ENCODE peak calls at places on chromosome 1, in ten cellular contexts. One of them, this sample, is unnamed.

GRCh38 chr1:40049745-40050144 is 9.2 kb downstream of the CAP1 start:
- DNase-seq in astrocyte: peak
- DNase-seq in fibroblast of lung: peak
- DNase-seq in GM13976: peak
- DNase-seq in neural progenitor cell: no peak
- DNase-seq in foreskin fibroblast: no peak
- DNase-seq in GM06990: no peak
- DNase-seq in WTC11: no peak
- DNase-seq in AG04450: no peak
- DNase-seq in omental fat pad: no peak
- DNase-seq in this sample: peak

GRCh38 chr1:31483012-31483946 is 70.3 kb downstream of the SERINC2 start:
- DNase-seq in astrocyte: peak
- DNase-seq in fibroblast of lung: peak
- DNase-seq in GM13976: peak
- DNase-seq in neural progenitor cell: no peak
- DNase-seq in foreskin fibroblast: peak
- DNase-seq in GM06990: no peak
- DNase-seq in WTC11: no peak
- DNase-seq in AG04450: peak
- DNase-seq in omental fat pad: peak
- DNase-seq in this sample: peak

GRCh38 chr1:228367798-228368791 is 38.5 kb downstream of the TRIM11 start:
- DNase-seq in astrocyte: no peak
- DNase-seq in fibroblast of lung: no peak
- DNase-seq in GM13976: no peak
- DNase-seq in neural progenitor cell: peak
- DNase-seq in foreskin fibroblast: no peak
- DNase-seq in GM06990: no peak
- DNase-seq in WTC11: peak
- DNase-seq in AG04450: no peak
- DNase-seq in omental fat pad: no peak
- DNase-seq in this sample: no peak

GRCh38 chr1:93814059-93814794 is 64.8 kb downstream of the DNTTIP2 start:
- DNase-seq in astrocyte: peak
- DNase-seq in fibroblast of lung: peak
- DNase-seq in GM13976: peak
- DNase-seq in neural progenitor cell: peak
- DNase-seq in foreskin fibroblast: peak
- DNase-seq in GM06990: no peak
- DNase-seq in WTC11: peak
- DNase-seq in AG04450: peak
- DNase-seq in omental fat pad: peak
- DNase-seq in this sample: peak

GRCh38 chr1:236451796-236452373 is 57.8 kb downstream of the EDARADD start:
- DNase-seq in astrocyte: no peak
- DNase-seq in fibroblast of lung: no peak
- DNase-seq in GM13976: peak
- DNase-seq in neural progenitor cell: peak
- DNase-seq in foreskin fibroblast: no peak
- DNase-seq in GM06990: no peak
- DNase-seq in WTC11: peak
- DNase-seq in AG04450: no peak
- DNase-seq in omental fat pad: no peak
- DNase-seq in this sample: peak

GRCh38 chr1:119101563-119101962 is 38.9 kb downstream of the WARS2 start:
- DNase-seq in astrocyte: peak
- DNase-seq in fibroblast of lung: peak
- DNase-seq in GM13976: no peak
- DNase-seq in neural progenitor cell: no peak
- DNase-seq in foreskin fibroblast: peak
- DNase-seq in GM06990: no peak
- DNase-seq in WTC11: no peak
- DNase-seq in AG04450: no peak
- DNase-seq in omental fat pad: no peak
- DNase-seq in this sample: no peak

GRCh38 chr1:27400035-27400962 is 7.9 kb downstream of the GPR3 start:
- DNase-seq in astrocyte: no peak
- DNase-seq in fibroblast of lung: no peak
- DNase-seq in GM13976: no peak
- DNase-seq in neural progenitor cell: peak
- DNase-seq in foreskin fibroblast: no peak
- DNase-seq in GM06990: no peak
- DNase-seq in WTC11: no peak
- DNase-seq in AG04450: no peak
- DNase-seq in omental fat pad: no peak
- DNase-seq in this sample: no peak

GRCh38 chr1:173506437-173506836 is 29.3 kb downstream of the PRDX6 start:
- DNase-seq in astrocyte: no peak
- DNase-seq in fibroblast of lung: no peak
- DNase-seq in GM13976: no peak
- DNase-seq in neural progenitor cell: no peak
- DNase-seq in foreskin fibroblast: no peak
- DNase-seq in GM06990: no peak
- DNase-seq in WTC11: peak
- DNase-seq in AG04450: no peak
- DNase-seq in omental fat pad: no peak
- DNase-seq in this sample: no peak

GRCh38 chr1:232524056-232524455 is 105.9 kb downstream of the SIPA1L2 start:
- DNase-seq in astrocyte: peak
- DNase-seq in fibroblast of lung: peak
- DNase-seq in GM13976: no peak
- DNase-seq in neural progenitor cell: no peak
- DNase-seq in foreskin fibroblast: no peak
- DNase-seq in GM06990: no peak
- DNase-seq in WTC11: no peak
- DNase-seq in AG04450: no peak
- DNase-seq in omental fat pad: no peak
- DNase-seq in this sample: no peak

GRCh38 chr1:1397839-1398523 is 1.2 kb downstream of the CCNL2 start:
- DNase-seq in astrocyte: peak
- DNase-seq in fibroblast of lung: peak
- DNase-seq in GM13976: no peak
- DNase-seq in neural progenitor cell: no peak
- DNase-seq in foreskin fibroblast: no peak
- DNase-seq in GM06990: no peak
- DNase-seq in WTC11: no peak
- DNase-seq in AG04450: no peak
- DNase-seq in omental fat pad: no peak
- DNase-seq in this sample: no peak

GRCh38 chr1:2324553-2325366 is 66.6 kb downstream of the MORN1 start:
- DNase-seq in astrocyte: no peak
- DNase-seq in fibroblast of lung: no peak
- DNase-seq in GM13976: no peak
- DNase-seq in neural progenitor cell: no peak
- DNase-seq in foreskin fibroblast: no peak
- DNase-seq in GM06990: no peak
- DNase-seq in WTC11: no peak
- DNase-seq in AG04450: no peak
- DNase-seq in omental fat pad: no peak
- DNase-seq in this sample: no peak

GRCh38 chr1:219385786-219386427 is 212.2 kb downstream of the LYPLAL1 start:
- DNase-seq in astrocyte: peak
- DNase-seq in fibroblast of lung: peak
- DNase-seq in GM13976: peak
- DNase-seq in neural progenitor cell: peak
- DNase-seq in foreskin fibroblast: peak
- DNase-seq in GM06990: peak
- DNase-seq in WTC11: peak
- DNase-seq in AG04450: no peak
- DNase-seq in omental fat pad: no peak
- DNase-seq in this sample: peak

GRCh38 chr1:43367026-43367903 is 546 bp downstream of the ELOVL1 start:
- DNase-seq in astrocyte: peak
- DNase-seq in fibroblast of lung: peak
- DNase-seq in GM13976: peak
- DNase-seq in neural progenitor cell: peak
- DNase-seq in foreskin fibroblast: peak
- DNase-seq in GM06990: peak
- DNase-seq in WTC11: peak
- DNase-seq in AG04450: no peak
- DNase-seq in omental fat pad: no peak
- DNase-seq in this sample: peak
- TF ChIP-seq CTCF in astrocyte: no peak
- TF ChIP-seq CTCF in fibroblast of lung: no peak
- TF ChIP-seq CTCF in GM13976: no peak
- TF ChIP-seq CTCF in neural progenitor cell: no peak
- TF ChIP-seq CTCF in foreskin fibroblast: no peak
- TF ChIP-seq CTCF in GM06990: no peak
- TF ChIP-seq CTCF in WTC11: no peak
- TF ChIP-seq CTCF in AG04450: peak
- TF ChIP-seq CTCF in omental fat pad: no peak
- TF ChIP-seq CTCF in this sample: no peak

DNA sequence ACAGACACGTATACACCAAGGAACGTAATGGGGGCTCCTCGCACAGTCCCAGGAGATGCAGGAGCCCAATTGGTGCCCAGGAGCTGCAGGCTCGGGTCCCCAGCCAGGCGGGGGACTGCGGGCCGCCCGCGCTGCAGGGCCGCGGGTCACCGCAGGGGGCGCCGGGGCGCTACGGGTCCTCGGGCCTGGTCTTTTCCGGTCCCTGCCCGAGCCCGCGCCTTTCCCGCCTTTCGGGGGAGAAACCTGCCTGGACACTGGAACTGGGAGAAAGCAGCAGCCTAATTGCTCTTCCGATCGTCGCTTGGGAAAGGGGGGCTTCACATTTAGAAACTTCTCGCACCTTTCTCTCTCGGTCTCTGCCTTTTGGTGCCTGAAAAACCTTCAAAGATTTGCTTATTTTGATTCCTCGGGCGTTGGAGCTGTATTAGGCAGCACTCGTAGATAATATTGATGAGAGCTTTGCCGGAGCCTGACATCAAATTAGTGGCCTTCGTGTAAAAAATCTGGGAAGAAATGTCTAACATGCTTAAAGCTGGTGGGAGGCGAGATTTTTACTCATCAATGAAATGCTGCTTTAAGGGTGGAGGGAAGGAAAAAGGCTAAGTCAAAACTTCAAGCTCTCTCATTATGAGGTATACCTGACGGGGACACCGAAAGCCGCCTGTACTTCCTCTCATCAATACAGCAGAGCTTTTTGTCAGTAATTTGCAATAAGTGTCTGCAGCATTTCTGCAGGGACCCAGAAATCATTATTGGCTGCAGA is 12.6 kb upstream of the BARHL2 start:
- DNase-seq in astrocyte: no peak
- DNase-seq in fibroblast of lung: no peak
- DNase-seq in GM13976: peak
- DNase-seq in neural progenitor cell: peak
- DNase-seq in foreskin fibroblast: no peak
- DNase-seq in GM06990: no peak
- DNase-seq in WTC11: peak
- DNase-seq in AG04450: no peak
- DNase-seq in omental fat pad: no peak
- DNase-seq in this sample: peak
- TF ChIP-seq CTCF in astrocyte: no peak
- TF ChIP-seq CTCF in fibroblast of lung: peak
- TF ChIP-seq CTCF in GM13976: peak
- TF ChIP-seq CTCF in neural progenitor cell: peak
- TF ChIP-seq CTCF in foreskin fibroblast: no peak
- TF ChIP-seq CTCF in GM06990: peak
- TF ChIP-seq CTCF in WTC11: peak
- TF ChIP-seq CTCF in AG04450: no peak
- TF ChIP-seq CTCF in omental fat pad: no peak
- TF ChIP-seq CTCF in this sample: peak

DNA sequence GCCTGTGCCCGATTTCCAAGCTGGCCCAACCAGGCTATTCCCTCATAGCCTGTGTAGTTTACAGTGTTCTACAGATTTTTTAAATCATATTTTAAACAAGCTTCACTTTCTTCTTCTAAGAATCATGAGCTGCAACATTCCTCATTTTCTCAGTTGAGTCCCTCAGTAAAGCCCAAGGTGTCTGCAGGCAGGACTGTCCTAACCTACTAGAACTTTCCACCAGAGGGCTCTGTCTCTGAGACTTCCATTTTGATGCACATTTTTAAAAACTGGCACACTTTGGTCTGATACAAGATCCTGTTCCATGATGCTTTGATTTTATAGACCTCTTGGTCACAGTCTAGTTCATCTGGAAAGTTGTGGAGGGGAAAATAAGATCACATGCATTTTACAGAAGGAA is 21.6 kb upstream of the SLAMF6 start:
- DNase-seq in astrocyte: no peak
- DNase-seq in fibroblast of lung: no peak
- DNase-seq in GM13976: no peak
- DNase-seq in neural progenitor cell: peak
- DNase-seq in foreskin fibroblast: no peak
- DNase-seq in GM06990: no peak
- DNase-seq in WTC11: no peak
- DNase-seq in AG04450: no peak
- DNase-seq in omental fat pad: no peak
- DNase-seq in this sample: no peak
- TF ChIP-seq CTCF in astrocyte: peak
- TF ChIP-seq CTCF in fibroblast of lung: no peak
- TF ChIP-seq CTCF in GM13976: peak
- TF ChIP-seq CTCF in neural progenitor cell: peak
- TF ChIP-seq CTCF in foreskin fibroblast: peak
- TF ChIP-seq CTCF in GM06990: peak
- TF ChIP-seq CTCF in WTC11: no peak
- TF ChIP-seq CTCF in AG04450: peak
- TF ChIP-seq CTCF in omental fat pad: no peak
- TF ChIP-seq CTCF in this sample: peak

DNA sequence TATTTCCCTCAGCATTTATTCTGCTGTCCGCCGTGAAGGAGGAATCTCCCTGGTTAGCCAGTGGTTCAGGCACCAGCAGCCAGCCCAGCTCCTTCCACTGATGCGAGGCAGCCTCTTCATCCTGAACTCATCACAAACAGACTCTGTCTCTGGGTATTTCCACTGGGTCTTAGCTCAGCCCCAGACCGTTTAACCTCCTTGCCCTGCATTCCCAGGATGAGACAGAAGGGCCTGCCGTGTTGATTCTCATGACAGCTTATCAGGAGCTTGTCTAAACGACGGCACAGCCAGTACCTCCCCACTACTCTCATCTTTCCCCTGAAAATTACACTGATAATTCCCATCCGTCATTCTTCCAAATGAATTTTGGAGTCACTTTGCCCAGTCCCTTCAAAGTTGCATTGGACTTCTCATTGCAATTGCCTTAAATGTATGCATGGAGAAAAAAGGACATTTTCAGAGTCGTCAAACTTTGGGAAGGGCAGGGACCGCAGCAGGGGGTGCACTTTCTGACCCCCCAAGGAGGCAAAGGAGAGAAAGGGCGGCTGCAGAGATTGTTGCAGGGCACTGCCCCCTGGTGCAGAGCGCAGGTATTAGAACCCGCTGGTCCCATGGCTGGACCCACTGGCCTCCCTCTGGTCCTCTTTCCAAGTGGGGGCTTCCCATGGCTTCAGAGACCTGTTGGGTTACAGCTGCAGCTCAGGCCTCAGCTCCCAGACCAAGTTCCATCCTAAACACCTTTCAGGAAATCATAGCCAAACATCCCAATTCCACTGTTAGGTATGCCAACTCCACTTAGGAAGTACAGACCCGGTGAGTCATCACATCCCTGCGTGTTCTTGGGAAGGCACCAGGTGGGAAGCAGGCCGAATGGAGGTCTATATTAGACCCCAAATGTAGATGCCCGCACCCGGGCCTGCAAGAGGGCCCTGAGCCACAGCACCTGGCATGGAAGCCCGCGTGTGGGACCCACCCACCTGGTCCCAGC is 3.7 kb upstream of the MEGF6 start:
- DNase-seq in astrocyte: no peak
- DNase-seq in fibroblast of lung: no peak
- DNase-seq in GM13976: no peak
- DNase-seq in neural progenitor cell: peak
- DNase-seq in foreskin fibroblast: no peak
- DNase-seq in GM06990: no peak
- DNase-seq in WTC11: peak
- DNase-seq in AG04450: no peak
- DNase-seq in omental fat pad: no peak
- DNase-seq in this sample: no peak
- TF ChIP-seq CTCF in astrocyte: peak
- TF ChIP-seq CTCF in fibroblast of lung: peak
- TF ChIP-seq CTCF in GM13976: peak
- TF ChIP-seq CTCF in neural progenitor cell: peak
- TF ChIP-seq CTCF in foreskin fibroblast: peak
- TF ChIP-seq CTCF in GM06990: peak
- TF ChIP-seq CTCF in WTC11: peak
- TF ChIP-seq CTCF in AG04450: peak
- TF ChIP-seq CTCF in omental fat pad: no peak
- TF ChIP-seq CTCF in this sample: peak

This sample was measured in GM13977.